ENCODE peak calls at places on chromosomes 2 and 18, in six cellular contexts. U is RWPE1, L is ELR, Q is left cardiac atrium, N is NCI-H1092 treated with DMSO at 0.1 percent for 48 hours, A is EL. F is an unnamed sample.
A peak's percentile ranks its signal among the peaks of the same experiment; 100 is the strongest.

GRCh38 chr2:150142561-150142960 is 344.9 kb downstream of the RND3 start:
- DNase-seq in U (peak; percentile 77), L (peak; percentile 98), Q (no peak), N (no peak), A (peak; percentile 90), F (peak; percentile 59)

GRCh38 chr18:23538040-23538439 is 34.7 kb downstream of the RMC1 start:
- DNase-seq in U (no peak), L (no peak), Q (no peak), N (no peak), A (no peak), F (no peak)

GRCh38 chr2:160209457-160209856 is 9.4 kb upstream of the ITGB6 start:
- DNase-seq in U (no peak), L (peak; percentile 87), Q (no peak), N (no peak), A (peak; percentile 96), F (peak; percentile 93)

GRCh38 chr2:71634571-71634970 is 181.2 kb downstream of the DYSF start:
- DNase-seq in U (no peak), L (no peak), Q (no peak), N (no peak), A (no peak), F (no peak)

GRCh38 chr18:56748698-56749268 is 97.6 kb downstream of the WDR7 start:
- DNase-seq in U (peak; percentile 8), L (peak; percentile 53), Q (no peak), N (peak; percentile 71), A (peak; percentile 42), F (peak; percentile 11)

GRCh38 chr2:207311316-207312005 is 145.7 kb upstream of the KLF7 start:
- DNase-seq in U (peak; percentile 79), L (peak; percentile 97), Q (peak; percentile 45), N (no peak), A (peak; percentile 95), F (peak; percentile 100)

GRCh38 chr2:14634223-14634884 is 1.8 kb downstream of the LRATD1 start:
- DNase-seq in U (peak; percentile 84), L (peak; percentile 82), Q (peak; percentile 89), N (peak; percentile 70), A (peak; percentile 72), F (peak; percentile 66)

GRCh38 chr2:220743203-220743602 is 828.9 kb downstream of the EPHA4 start:
- DNase-seq in U (no peak), L (no peak), Q (no peak), N (no peak), A (no peak), F (no peak)

GRCh38 chr2:205772983-205773382 is 90.7 kb downstream of the NRP2 start:
- DNase-seq in U (no peak), L (no peak), Q (no peak), N (peak; percentile 68), A (no peak), F (no peak)

GRCh38 chr2:72115361-72116080 is 32.1 kb downstream of the CYP26B1 start:
- DNase-seq in U (peak; percentile 98), L (peak; percentile 96), Q (peak; percentile 79), N (no peak), A (peak; percentile 98), F (peak; percentile 95)

GRCh38 chr2:127145255-127145899 is 38.4 kb upstream of the BIN1 start:
- DNase-seq in U (no peak), L (peak; percentile 63), Q (no peak), N (no peak), A (peak; percentile 58), F (peak; percentile 61)

GRCh38 chr2:229714736-229715541 is 584 bp upstream of the DNER start:
- DNase-seq in U (peak; percentile 74), L (peak; percentile 85), Q (peak; percentile 68), N (peak; percentile 46), A (peak; percentile 63), F (peak; percentile 89)

GRCh38 chr2:111919794-111920608 is 21.6 kb downstream of the MERTK start:
- DNase-seq in U (no peak), L (peak; percentile 32), Q (peak; percentile 52), N (no peak), A (peak; percentile 31), F (peak; percentile 60)

GRCh38 chr2:102589444-102589843 is 29.9 kb upstream of the SLC9A2 start:
- DNase-seq in U (no peak), L (no peak), Q (no peak), N (no peak), A (no peak), F (no peak)

GRCh38 chr2:109324859-109325258 is 195.9 kb downstream of the SH3RF3 start:
- DNase-seq in U (peak; percentile 44), L (peak; percentile 98), Q (peak; percentile 81), N (no peak), A (peak; percentile 98), F (peak; percentile 98)